ENCODE peak calls at places on chromosomes 16 and 17, in nine cellular contexts. V, A, D, Z, S, C, R, K and L are unnamed samples.

GRCh38 chr16:11612110-11612981 is 25.6 kb upstream of the LITAF start:
- DNase-seq in V (no peak), A (peak; percentile 70), D (no peak), Z (no peak), S (no peak), C (peak; percentile 81), R (no peak), K (no peak), L (peak; percentile 79)

GRCh38 chr17:31093866-31094599 is 744 bp upstream of the NF1 start:
- DNase-seq in V (no peak), A (peak; percentile 50), D (no peak), Z (no peak), S (no peak), C (no peak), R (no peak), K (no peak), L (no peak)

GRCh38 chr16:29158031-29158430 is 173.2 kb downstream of the LAT start:
- DNase-seq in V (no peak), A (no peak), D (no peak), Z (no peak), S (no peak), C (no peak), R (peak; percentile 53), K (no peak), L (no peak)

GRCh38 chr17:81385320-81386111 is 9.7 kb upstream of the BAHCC1 start:
- DNase-seq in V (no peak), A (peak; percentile 45), D (no peak), Z (no peak), S (no peak), C (no peak), R (no peak), K (no peak), L (no peak)

GRCh38 chr17:16023881-16024280 is 24.3 kb downstream of the TTC19 start:
- DNase-seq in V (no peak), A (no peak), D (no peak), Z (no peak), S (no peak), C (no peak), R (no peak), K (no peak), L (no peak)

GRCh38 chr16:79599256-79599836 is 1.2 kb downstream of the MAF start:
- DNase-seq in V (peak; percentile 47), A (peak; percentile 39), D (peak; percentile 12), Z (no peak), S (no peak), C (no peak), R (peak; percentile 71), K (peak; percentile 21), L (peak; percentile 59)

GRCh38 chr17:78817123-78817522 is 23.5 kb downstream of the USP36 start:
- DNase-seq in V (no peak), A (no peak), D (peak; percentile 79), Z (no peak), S (no peak), C (no peak), R (no peak), K (peak; percentile 93), L (no peak)

GRCh38 chr17:72011561-72011960 is 109.3 kb upstream of the SOX9 start:
- DNase-seq in V (no peak), A (no peak), D (no peak), Z (no peak), S (no peak), C (no peak), R (no peak), K (no peak), L (no peak)

GRCh38 chr17:77165577-77165976 is 24.8 kb downstream of the SEC14L1 start:
- DNase-seq in V (no peak), A (no peak), D (no peak), Z (no peak), S (no peak), C (no peak), R (no peak), K (no peak), L (no peak)

GRCh38 chr16:4682616-4683254 is 10.6 kb upstream of the NUDT16L1 start:
- DNase-seq in V (peak; percentile 87), A (peak; percentile 50), D (peak; percentile 46), Z (no peak), S (peak; percentile 64), C (peak; percentile 79), R (peak; percentile 73), K (no peak), L (peak; percentile 80)

GRCh38 chr16:67546091-67546501 is 16.2 kb upstream of the CTCF start:
- DNase-seq in V (no peak), A (peak; percentile 41), D (no peak), Z (no peak), S (no peak), C (no peak), R (no peak), K (no peak), L (no peak)

GRCh38 chr16:71622088-71622487 is 3.9 kb upstream of the MARVELD3 start:
- DNase-seq in V (no peak), A (no peak), D (peak; percentile 43), Z (no peak), S (no peak), C (no peak), R (no peak), K (peak; percentile 13), L (no peak)

GRCh38 chr16:87150359-87151280 is 166.6 kb downstream of the C16orf95 start:
- DNase-seq in V (no peak), A (no peak), D (no peak), Z (no peak), S (peak; percentile 51), C (peak; percentile 34), R (no peak), K (no peak), L (no peak)

GRCh38 chr16:56041556-56042140 is 149.6 kb upstream of the GNAO1 start:
- DNase-seq in V (peak; percentile 78), A (no peak), D (peak; percentile 46), Z (no peak), S (peak; percentile 35), C (no peak), R (no peak), K (peak; percentile 17), L (peak; percentile 91)

GRCh38 chr17:79778504-79779087 is 648 bp downstream of the CBX2 start:
- DNase-seq in V (peak; percentile 67), A (peak; percentile 64), D (no peak), Z (no peak), S (peak; percentile 49), C (no peak), R (peak; percentile 69), K (no peak), L (peak; percentile 70)

GRCh38 chr16:63998-64913 is 8.2 kb downstream of the RHBDF1 start:
- DNase-seq in V (no peak), A (peak; percentile 31), D (no peak), Z (no peak), S (no peak), C (no peak), R (no peak), K (no peak), L (no peak)

GRCh38 chr17:57672971-57673370 is 72.1 kb downstream of the CCDC182 start:
- DNase-seq in V (no peak), A (no peak), D (no peak), Z (no peak), S (no peak), C (no peak), R (no peak), K (no peak), L (peak; percentile 67)

GRCh38 chr16:55478827-55479559 is at the start of gene MMP2:
- DNase-seq in V (peak; percentile 90), A (no peak), D (no peak), Z (peak; percentile 77), S (peak; percentile 31), C (peak; percentile 94), R (peak; percentile 86), K (no peak), L (peak; percentile 95)

GRCh38 chr16:55622302-55622701 is 33.5 kb upstream of the SLC6A2 start:
- DNase-seq in V (no peak), A (no peak), D (no peak), Z (no peak), S (no peak), C (no peak), R (no peak), K (no peak), L (no peak)

GRCh38 chr17:50027639-50028206 is 28.2 kb upstream of the ITGA3 start:
- DNase-seq in V (peak; percentile 70), A (no peak), D (no peak), Z (peak; percentile 96), S (no peak), C (peak; percentile 92), R (peak; percentile 76), K (no peak), L (peak; percentile 93)